ENCODE peak calls at places on chromosomes 12 and 14, in four cellular contexts. One of them, this sample, is unnamed.

GRCh38 chr12:131471271-131471905 is 239.5 kb upstream of the SFSWAP start:
- DNase-seq in left ventricle myocardium inferior: no peak
- DNase-seq in upper lobe of right lung: no peak
- DNase-seq in GM23338: no peak
- DNase-seq in this sample: no peak

GRCh38 chr14:68937790-68938514 is 41.1 kb downstream of the ACTN1 start:
- DNase-seq in GM23338: peak; percentile 63
- DNase-seq in left ventricle myocardium inferior: peak; percentile 58
- DNase-seq in upper lobe of right lung: no peak
- DNase-seq in this sample: no peak

GRCh38 chr14:64878775-64879634 is 702 bp downstream of the SPTB start:
- DNase-seq in left ventricle myocardium inferior: no peak
- DNase-seq in GM23338: peak; percentile 54
- DNase-seq in upper lobe of right lung: peak; percentile 63
- DNase-seq in this sample: no peak

GRCh38 chr12:93363854-93364297 is 13.8 kb upstream of the NUDT4 start:
- DNase-seq in upper lobe of right lung: no peak
- DNase-seq in left ventricle myocardium inferior: no peak
- DNase-seq in GM23338: no peak
- DNase-seq in this sample: no peak

GRCh38 chr14:66237701-66238100 is 248.5 kb upstream of the CCDC196 start:
- DNase-seq in left ventricle myocardium inferior: no peak
- DNase-seq in GM23338: no peak
- DNase-seq in upper lobe of right lung: no peak
- DNase-seq in this sample: no peak

GRCh38 chr12:115383668-115384067 is 699.7 kb upstream of the TBX3 start:
- DNase-seq in upper lobe of right lung: no peak
- DNase-seq in GM23338: no peak
- DNase-seq in left ventricle myocardium inferior: no peak
- DNase-seq in this sample: no peak

GRCh38 chr12:106297681-106298080 is 4.9 kb upstream of the TCP11L2 start:
- DNase-seq in upper lobe of right lung: no peak
- DNase-seq in left ventricle myocardium inferior: no peak
- DNase-seq in GM23338: peak; percentile 75
- DNase-seq in this sample: no peak

GRCh38 chr12:4978737-4979136 is 64.9 kb upstream of the KCNA5 start:
- DNase-seq in left ventricle myocardium inferior: no peak
- DNase-seq in GM23338: no peak
- DNase-seq in upper lobe of right lung: no peak
- DNase-seq in this sample: no peak

GRCh38 chr12:123094349-123095073 is 56.4 kb downstream of the PITPNM2 start:
- DNase-seq in left ventricle myocardium inferior: no peak
- DNase-seq in GM23338: no peak
- DNase-seq in upper lobe of right lung: no peak
- DNase-seq in this sample: peak; percentile 34

GRCh38 chr12:24246921-24247320 is 297.5 kb upstream of the SOX5 start:
- DNase-seq in GM23338: no peak
- DNase-seq in upper lobe of right lung: no peak
- DNase-seq in left ventricle myocardium inferior: no peak
- DNase-seq in this sample: no peak

GRCh38 chr14:80862983-80863382 is 78.6 kb downstream of the CEP128 start:
- DNase-seq in GM23338: no peak
- DNase-seq in upper lobe of right lung: no peak
- DNase-seq in left ventricle myocardium inferior: no peak
- DNase-seq in this sample: no peak

GRCh38 chr12:78388461-78388860 is 476.1 kb upstream of the SYT1 start:
- DNase-seq in upper lobe of right lung: no peak
- DNase-seq in GM23338: peak; percentile 31
- DNase-seq in left ventricle myocardium inferior: no peak
- DNase-seq in this sample: no peak

GRCh38 chr12:78384541-78384940 is 480.0 kb upstream of the SYT1 start:
- DNase-seq in upper lobe of right lung: no peak
- DNase-seq in GM23338: no peak
- DNase-seq in left ventricle myocardium inferior: no peak
- DNase-seq in this sample: no peak

GRCh38 chr12:78385541-78385940 is 479.0 kb upstream of the SYT1 start:
- DNase-seq in upper lobe of right lung: no peak
- DNase-seq in left ventricle myocardium inferior: no peak
- DNase-seq in GM23338: no peak
- DNase-seq in this sample: no peak

GRCh38 chr12:78387721-78388120 is 476.9 kb upstream of the SYT1 start:
- DNase-seq in left ventricle myocardium inferior: no peak
- DNase-seq in GM23338: no peak
- DNase-seq in upper lobe of right lung: no peak
- DNase-seq in this sample: no peak

DNA sequence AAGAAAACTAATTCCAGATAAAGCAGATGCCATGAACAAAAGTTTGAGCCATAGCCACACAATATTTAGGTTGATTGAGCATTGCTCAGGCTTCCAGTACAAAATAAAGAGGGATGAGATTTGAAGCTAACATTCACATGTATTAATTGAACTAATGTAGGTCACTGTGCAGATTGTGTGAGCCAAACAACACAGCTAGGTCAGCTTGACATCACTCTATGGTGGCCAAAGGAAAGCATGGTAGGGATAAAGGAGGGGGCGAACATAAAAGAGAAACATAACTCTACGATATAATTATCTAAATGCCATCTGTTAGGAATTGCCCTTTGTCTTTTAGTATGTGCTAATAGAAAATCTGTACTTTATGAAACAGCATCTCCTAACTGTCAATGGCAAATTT is 477.7 kb upstream of the SYT1 start:
- DNase-seq in GM23338: no peak
- DNase-seq in upper lobe of right lung: no peak
- DNase-seq in left ventricle myocardium inferior: no peak
- DNase-seq in this sample: no peak
- H3K4me3 ChIP-seq in GM23338: no peak overlapping the region
- H3K4me3 ChIP-seq in upper lobe of right lung: no peak overlapping the region
- H3K4me3 ChIP-seq in left ventricle myocardium inferior: no peak overlapping the region
- H3K4me3 ChIP-seq in this sample: no peak overlapping the region

DNA sequence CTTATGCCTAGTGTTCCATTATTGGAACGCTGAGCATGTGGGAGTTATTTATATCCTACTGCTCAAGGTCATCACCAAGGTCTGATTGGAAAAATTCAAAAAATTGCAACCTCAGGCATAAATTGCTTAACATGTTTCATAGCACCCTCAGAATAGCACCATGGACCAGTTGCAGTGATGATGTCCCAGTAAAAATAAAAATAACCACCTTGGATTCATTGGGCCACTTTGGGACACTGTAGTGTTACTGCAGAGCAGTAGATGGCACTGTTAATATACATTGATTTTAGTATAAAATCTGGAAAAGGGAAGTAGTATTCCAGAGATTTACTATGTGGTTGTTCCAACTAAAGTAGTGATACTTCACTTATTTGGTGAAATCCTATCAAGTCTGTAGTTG is 31.0 kb upstream of the PTCSC3 start:
- DNase-seq in upper lobe of right lung: no peak
- DNase-seq in GM23338: peak; percentile 41
- DNase-seq in left ventricle myocardium inferior: no peak
- DNase-seq in this sample: no peak
- TF ChIP-seq CTCF in upper lobe of right lung: peak; percentile 60
- TF ChIP-seq CTCF in GM23338: peak; percentile 64
- TF ChIP-seq CTCF in left ventricle myocardium inferior: no peak
- TF ChIP-seq CTCF in this sample: no peak

GRCh38 chr14:101474563-101475467 is 86.5 kb upstream of the DIO3 start:
- DNase-seq in GM23338: no peak
- DNase-seq in left ventricle myocardium inferior: no peak
- DNase-seq in upper lobe of right lung: peak; percentile 41
- DNase-seq in this sample: peak; percentile 14

GRCh38 chr14:101475468-101476257 is 85.6 kb upstream of the DIO3 start:
- DNase-seq in GM23338: no peak
- DNase-seq in upper lobe of right lung: peak; percentile 65
- DNase-seq in left ventricle myocardium inferior: no peak
- DNase-seq in this sample: peak; percentile 61

GRCh38 chr14:101476931-101477553 is 84.3 kb upstream of the DIO3 start:
- DNase-seq in upper lobe of right lung: peak; percentile 84
- DNase-seq in GM23338: peak; percentile 80
- DNase-seq in left ventricle myocardium inferior: no peak
- DNase-seq in this sample: peak; percentile 10

GRCh38 chr14:101477648-101478047 is 83.6 kb upstream of the DIO3 start:
- DNase-seq in left ventricle myocardium inferior: no peak
- DNase-seq in upper lobe of right lung: no peak
- DNase-seq in GM23338: no peak
- DNase-seq in this sample: peak; percentile 7

GRCh38 chr14:101476258-101476930 is 84.9 kb upstream of the DIO3 start:
- DNase-seq in left ventricle myocardium inferior: no peak
- DNase-seq in GM23338: no peak
- DNase-seq in upper lobe of right lung: peak; percentile 77
- DNase-seq in this sample: peak; percentile 10
- H3K4me3 ChIP-seq in left ventricle myocardium inferior: no peak overlapping the region
- H3K4me3 ChIP-seq in GM23338: no peak overlapping the region
- H3K4me3 ChIP-seq in upper lobe of right lung: no peak overlapping the region
- H3K4me3 ChIP-seq in this sample: no peak overlapping the region

GRCh38 chr14:77143071-77143470 is 1.5 kb upstream of the ZDHHC22 start:
- DNase-seq in left ventricle myocardium inferior: no peak
- DNase-seq in upper lobe of right lung: no peak
- DNase-seq in GM23338: no peak
- DNase-seq in this sample: no peak

GRCh38 chr14:77140343-77140936 is 1.2 kb downstream of the ZDHHC22 start:
- DNase-seq in left ventricle myocardium inferior: no peak
- DNase-seq in GM23338: no peak
- DNase-seq in upper lobe of right lung: no peak
- DNase-seq in this sample: no peak

GRCh38 chr14:77142289-77142814 is 761 bp upstream of the ZDHHC22 start:
- DNase-seq in left ventricle myocardium inferior: no peak
- DNase-seq in GM23338: no peak
- DNase-seq in upper lobe of right lung: no peak
- DNase-seq in this sample: no peak

GRCh38 chr14:77140937-77141591 is 527 bp downstream of the ZDHHC22 start:
- DNase-seq in GM23338: peak; percentile 87
- DNase-seq in left ventricle myocardium inferior: no peak
- DNase-seq in upper lobe of right lung: no peak
- DNase-seq in this sample: no peak

GRCh38 chr14:77141592-77142288 is at the start of gene ZDHHC22:
- DNase-seq in GM23338: peak; percentile 79
- DNase-seq in left ventricle myocardium inferior: no peak
- DNase-seq in upper lobe of right lung: no peak
- DNase-seq in this sample: no peak
- TF ChIP-seq CTCF in GM23338: no peak
- TF ChIP-seq CTCF in left ventricle myocardium inferior: no peak
- TF ChIP-seq CTCF in upper lobe of right lung: no peak
- TF ChIP-seq CTCF in this sample: no peak

GRCh38 chr12:120012067-120012621 is 23.1 kb downstream of the BICDL1 start:
- DNase-seq in left ventricle myocardium inferior: no peak
- DNase-seq in GM23338: peak; percentile 78
- DNase-seq in upper lobe of right lung: no peak
- DNase-seq in this sample: no peak
- H3K4me3 ChIP-seq in left ventricle myocardium inferior: no peak overlapping the region
- H3K4me3 ChIP-seq in GM23338: no peak overlapping the region
- H3K4me3 ChIP-seq in upper lobe of right lung: no peak overlapping the region
- H3K4me3 ChIP-seq in this sample: no peak overlapping the region

DNA sequence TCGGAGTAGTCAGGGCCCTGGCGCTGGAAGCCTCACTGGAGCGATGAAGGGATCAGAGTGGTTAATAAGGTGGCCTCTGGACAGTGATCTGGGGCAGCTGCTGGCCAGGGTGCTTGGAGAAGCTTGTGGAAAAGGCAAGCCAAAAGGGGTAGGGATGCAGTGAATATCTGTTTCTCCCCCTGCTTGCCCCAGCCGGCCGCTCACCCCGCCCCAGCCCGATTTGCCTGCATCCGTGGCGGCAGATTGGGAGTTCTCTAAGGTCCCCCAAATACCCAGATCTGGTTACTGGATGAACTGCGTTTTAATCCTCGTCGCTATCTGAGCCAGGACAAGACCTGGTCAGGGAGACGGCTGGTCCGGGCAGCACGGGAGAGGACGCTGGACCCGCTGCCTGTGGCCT is 7.2 kb upstream of the HOXC6 start:
- DNase-seq in upper lobe of right lung: no peak
- DNase-seq in GM23338: no peak
- DNase-seq in left ventricle myocardium inferior: no peak
- DNase-seq in this sample: no peak
- TF ChIP-seq CTCF in upper lobe of right lung: no peak
- TF ChIP-seq CTCF in GM23338: no peak
- TF ChIP-seq CTCF in left ventricle myocardium inferior: no peak
- TF ChIP-seq CTCF in this sample: no peak

GRCh38 chr14:99272669-99273024 is 650 bp upstream of the BCL11B start:
- DNase-seq in GM23338: no peak
- DNase-seq in left ventricle myocardium inferior: no peak
- DNase-seq in upper lobe of right lung: no peak
- DNase-seq in this sample: no peak

GRCh38 chr14:99275222-99275584 is 3.2 kb upstream of the BCL11B start:
- DNase-seq in GM23338: no peak
- DNase-seq in upper lobe of right lung: no peak
- DNase-seq in left ventricle myocardium inferior: no peak
- DNase-seq in this sample: no peak

GRCh38 chr14:99273025-99273723 is 1.2 kb upstream of the BCL11B start:
- DNase-seq in left ventricle myocardium inferior: no peak
- DNase-seq in upper lobe of right lung: no peak
- DNase-seq in GM23338: peak; percentile 73
- DNase-seq in this sample: peak; percentile 33

GRCh38 chr14:99274346-99275221 is 2.6 kb upstream of the BCL11B start:
- DNase-seq in upper lobe of right lung: no peak
- DNase-seq in left ventricle myocardium inferior: peak; percentile 23
- DNase-seq in GM23338: peak; percentile 96
- DNase-seq in this sample: peak; percentile 83

DNA sequence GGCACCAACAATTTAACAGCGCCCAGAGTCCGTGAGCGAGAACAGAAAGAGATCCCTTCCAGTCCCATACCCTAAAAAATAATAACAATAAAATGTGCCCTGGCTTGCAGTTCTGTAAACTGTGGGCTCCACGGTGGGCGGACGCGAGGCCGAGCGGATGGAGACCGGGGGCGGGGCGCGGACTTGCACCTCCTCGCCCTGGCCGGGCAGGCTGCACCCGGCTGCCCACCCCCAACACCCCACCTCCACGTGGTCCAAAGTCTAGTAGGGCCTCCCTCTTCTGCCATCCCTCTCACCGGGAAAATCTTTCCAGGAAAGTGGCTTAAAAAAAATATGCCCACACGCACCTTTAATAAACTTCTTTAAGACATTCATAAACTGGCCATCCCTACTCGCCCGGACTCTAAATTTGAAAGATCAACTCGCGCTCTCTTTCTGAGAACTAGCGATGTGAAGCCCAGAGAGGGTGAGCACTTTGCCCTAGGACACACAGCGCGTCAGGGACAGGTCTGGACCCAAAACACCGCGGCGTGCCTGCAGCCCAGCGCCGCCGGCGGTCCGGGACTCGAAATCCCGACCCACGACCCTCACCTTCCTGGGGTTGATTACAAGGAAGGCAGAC is 1.8 kb upstream of the BCL11B start:
- DNase-seq in GM23338: peak; percentile 42
- DNase-seq in upper lobe of right lung: no peak
- DNase-seq in left ventricle myocardium inferior: no peak
- DNase-seq in this sample: no peak
- H3K4me3 ChIP-seq in GM23338: peak overlapping the region; percentile 79
- H3K4me3 ChIP-seq in upper lobe of right lung: peak overlapping the region; percentile 45
- H3K4me3 ChIP-seq in left ventricle myocardium inferior: peak overlapping the region; percentile 61
- H3K4me3 ChIP-seq in this sample: peak overlapping the region; percentile 56

This sample was measured in testis.